ENCODE peak calls at places on chromosome 6, in six cellular contexts. V is tibial nerve; W is adrenal gland; M is HCT116; Y is colonic mucosa; Q is CD4-positive, alpha-beta T cell. C is an unnamed sample.

GRCh38 chr6:168355716-168356522 is 36.3 kb upstream of the DACT2 start:
- DNase-seq in V (peak), W (peak), M (peak), Y (peak), Q (no peak), C (peak)

GRCh38 chr6:70282906-70283461 is 19.9 kb downstream of the COL9A1 start:
- DNase-seq in V (no peak), W (no peak), M (no peak), Y (no peak), Q (no peak), C (no peak)

GRCh38 chr6:155595264-155595663 is 139.6 kb upstream of the NOX3 start:
- DNase-seq in V (no peak), W (no peak), M (no peak), Y (no peak), Q (no peak), C (no peak)

GRCh38 chr6:156953125-156953477 is 175.9 kb downstream of the ARID1B start:
- DNase-seq in V (no peak), W (no peak), M (no peak), Y (no peak), Q (no peak), C (peak)

GRCh38 chr6:42402184-42402583 is 49.5 kb downstream of the TRERF1 start:
- DNase-seq in V (no peak), W (no peak), M (peak), Y (no peak), Q (no peak), C (peak)

GRCh38 chr6:136309171-136309570 is 19.5 kb upstream of the BCLAF1 start:
- DNase-seq in V (no peak), W (no peak), M (no peak), Y (no peak), Q (no peak), C (no peak)

GRCh38 chr6:137570307-137570832 is 76.2 kb upstream of the OLIG3 start:
- DNase-seq in V (no peak), W (no peak), M (no peak), Y (no peak), Q (no peak), C (no peak)

GRCh38 chr6:166637806-166638458 is 10.9 kb upstream of the RPS6KA2 start:
- DNase-seq in V (no peak), W (no peak), M (no peak), Y (no peak), Q (no peak), C (no peak)

GRCh38 chr6:120711255-120711654 is 623.0 kb downstream of the TBC1D32 start:
- DNase-seq in V (no peak), W (no peak), M (no peak), Y (no peak), Q (no peak), C (no peak)

GRCh38 chr6:96116674-96117073 is 100.9 kb downstream of the FUT9 start:
- DNase-seq in V (no peak), W (no peak), M (no peak), Y (no peak), Q (no peak), C (peak)

GRCh38 chr6:137949686-137950390 is 82.8 kb downstream of the TNFAIP3 start:
- DNase-seq in V (no peak), W (no peak), M (no peak), Y (no peak), Q (no peak), C (no peak)

GRCh38 chr6:5213851-5214507 is 46.8 kb downstream of the LYRM4 start:
- DNase-seq in V (no peak), W (peak), M (no peak), Y (no peak), Q (no peak), C (peak)

GRCh38 chr6:41682056-41682477 is 43.8 kb downstream of the MDFI start:
- DNase-seq in V (peak), W (peak), M (peak), Y (peak), Q (peak), C (peak)

GRCh38 chr6:305371-306206 is 13.3 kb downstream of the DUSP22 start:
- DNase-seq in V (no peak), W (no peak), M (no peak), Y (no peak), Q (no peak), C (no peak)

GRCh38 chr6:150857906-150858365 is 7.6 kb upstream of the MTHFD1L start:
- DNase-seq in V (no peak), W (no peak), M (no peak), Y (no peak), Q (no peak), C (no peak)
- TF ChIP-seq CTCF in V (no peak), W (no peak), M (no peak), Y (no peak), Q (no peak), C (no peak)

GRCh38 chr6:152272486-152272885 is 364.7 kb downstream of the SYNE1 start:
- DNase-seq in V (no peak), W (no peak), M (no peak), Y (no peak), Q (no peak), C (no peak)

GRCh38 chr6:152267967-152268845 is 369.0 kb downstream of the SYNE1 start:
- DNase-seq in V (peak), W (peak), M (no peak), Y (no peak), Q (no peak), C (peak)

GRCh38 chr6:152271681-152272464 is 365.3 kb downstream of the SYNE1 start:
- DNase-seq in V (no peak), W (peak), M (no peak), Y (no peak), Q (no peak), C (no peak)

GRCh38 chr6:152268846-152269442 is 368.2 kb downstream of the SYNE1 start:
- DNase-seq in V (no peak), W (no peak), M (no peak), Y (no peak), Q (no peak), C (no peak)

DNA sequence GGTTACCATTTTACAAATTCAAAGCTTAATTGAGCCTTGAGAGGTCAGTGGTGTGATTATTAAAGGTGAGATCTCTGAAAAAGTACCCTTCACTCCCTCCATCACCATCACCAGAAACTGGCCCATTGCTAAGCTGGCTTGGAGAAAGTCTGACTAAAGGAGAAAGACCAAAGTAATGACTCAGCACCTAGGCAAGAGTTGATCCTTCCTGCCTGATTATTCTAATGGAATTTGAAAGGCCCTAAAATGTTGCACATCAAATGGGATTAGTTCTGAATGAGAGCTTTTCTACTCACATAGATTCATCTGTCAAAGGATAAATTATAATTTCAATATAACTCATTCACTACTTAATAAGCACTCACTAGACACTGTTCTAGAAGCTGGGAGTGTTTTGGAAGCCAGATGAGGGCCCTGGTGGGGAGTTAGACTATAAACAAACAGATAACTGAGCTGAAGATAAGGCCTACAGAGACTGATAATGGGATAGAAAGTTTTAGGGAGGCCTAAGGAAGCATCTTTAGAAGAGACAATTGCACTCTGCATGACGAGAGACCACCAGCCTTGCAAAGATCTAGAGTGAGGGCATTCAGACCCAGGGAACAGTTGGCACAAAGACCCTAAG is 366.7 kb downstream of the SYNE1 start:
- DNase-seq in V (no peak), W (no peak), M (no peak), Y (no peak), Q (no peak), C (peak)
- H3K27ac ChIP-seq in V (no peak), W (peak), M (no peak), Y (no peak), Q (no peak), C (no peak)

DNA sequence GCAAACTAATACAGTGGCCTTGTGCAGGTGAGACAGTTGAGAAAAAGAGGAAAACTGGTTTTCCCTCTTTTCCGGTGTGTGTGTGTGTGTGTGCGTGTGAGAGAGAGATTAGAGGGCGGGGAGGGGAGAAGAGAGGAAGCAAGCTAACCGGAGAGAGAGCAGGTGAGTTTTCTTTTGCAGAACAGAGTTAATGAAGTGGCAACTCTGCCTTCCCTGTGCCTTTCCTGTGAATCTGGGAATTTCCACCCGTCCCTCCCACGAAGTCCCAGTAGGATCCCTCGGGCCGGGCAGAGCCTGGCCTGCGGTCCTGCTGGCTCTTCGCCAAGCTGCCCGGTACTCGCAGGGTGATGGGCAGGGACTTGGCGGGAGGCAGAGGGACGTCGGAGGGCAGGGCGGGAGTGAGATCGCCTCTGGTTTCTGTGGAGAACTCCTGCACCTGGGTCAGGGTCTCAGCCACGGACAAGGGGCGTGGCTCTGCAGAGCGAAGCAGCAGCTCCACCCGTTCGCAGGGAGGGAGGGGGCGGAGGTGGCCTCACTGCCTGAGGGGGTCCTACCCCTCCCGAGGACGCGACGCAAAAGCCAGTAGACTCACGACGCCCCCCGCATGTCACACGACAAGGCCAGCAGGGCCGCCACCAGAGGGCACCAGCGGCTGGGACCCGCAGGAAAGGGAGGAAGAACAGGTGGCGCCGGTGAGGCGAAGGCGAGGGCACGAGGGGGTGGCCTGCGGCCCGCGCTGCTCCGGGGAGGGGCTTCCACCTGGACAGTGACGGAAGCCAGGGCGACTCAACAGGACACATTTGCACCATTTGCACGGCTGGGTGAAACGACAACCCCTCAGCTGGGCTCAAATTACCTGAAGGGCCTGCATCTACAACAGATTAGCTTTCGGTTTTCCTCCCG is 51.2 kb upstream of the RNF182 start:
- DNase-seq in V (peak), W (peak), M (peak), Y (peak), Q (peak), C (peak)
- TF ChIP-seq CTCF in V (peak), W (peak), M (peak), Y (peak), Q (peak), C (peak)

GRCh38 chr6:30554404-30554803 is 1.9 kb downstream of the GNL1 start:
- DNase-seq in V (no peak), W (no peak), M (no peak), Y (no peak), Q (no peak), C (no peak)
- H3K27ac ChIP-seq in V (no peak), W (no peak), M (peak), Y (no peak), Q (no peak), C (no peak)

DNA sequence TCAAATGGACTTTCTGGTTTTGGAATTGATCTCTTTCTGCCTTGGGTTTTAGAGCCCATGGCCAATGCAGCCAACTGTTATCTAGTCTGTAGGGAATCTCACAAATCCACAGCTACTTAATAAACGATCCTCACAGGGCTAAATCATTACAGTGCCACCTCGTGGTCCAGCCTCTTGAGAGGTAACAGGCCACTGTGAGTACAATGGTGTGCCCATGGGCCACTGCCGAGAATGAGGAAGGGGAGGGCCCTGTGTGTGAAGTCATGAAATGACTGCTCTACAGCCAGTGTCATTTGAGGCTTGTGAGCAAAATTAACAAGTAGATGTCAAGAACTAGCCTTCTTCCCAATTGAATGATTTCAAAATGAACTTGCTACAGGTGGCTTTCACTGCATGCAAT is 54.3 kb upstream of the GMPR start:
- DNase-seq in V (no peak), W (peak), M (peak), Y (peak), Q (no peak), C (peak)
- TF ChIP-seq CTCF in V (peak), W (no peak), M (peak), Y (no peak), Q (no peak), C (peak)

GRCh38 chr6:151387581-151387980 is 3.8 kb downstream of the ZBTB2 start:
- DNase-seq in V (no peak), W (no peak), M (no peak), Y (no peak), Q (no peak), C (peak)
- H3K27ac ChIP-seq in V (no peak), W (no peak), M (no peak), Y (no peak), Q (peak), C (no peak)

GRCh38 chr6:56922645-56923044 is 32.3 kb upstream of the BEND6 start:
- DNase-seq in V (no peak), W (no peak), M (no peak), Y (no peak), Q (no peak), C (no peak)
- TF ChIP-seq CTCF in V (no peak), W (no peak), M (no peak), Y (no peak), Q (no peak), C (no peak)

GRCh38 chr6:150196942-150197745 is 54.3 kb downstream of the PPP1R14C start:
- DNase-seq in V (no peak), W (no peak), M (no peak), Y (peak), Q (no peak), C (no peak)
- H3K27ac ChIP-seq in V (no peak), W (no peak), M (no peak), Y (peak), Q (no peak), C (peak)

DNA sequence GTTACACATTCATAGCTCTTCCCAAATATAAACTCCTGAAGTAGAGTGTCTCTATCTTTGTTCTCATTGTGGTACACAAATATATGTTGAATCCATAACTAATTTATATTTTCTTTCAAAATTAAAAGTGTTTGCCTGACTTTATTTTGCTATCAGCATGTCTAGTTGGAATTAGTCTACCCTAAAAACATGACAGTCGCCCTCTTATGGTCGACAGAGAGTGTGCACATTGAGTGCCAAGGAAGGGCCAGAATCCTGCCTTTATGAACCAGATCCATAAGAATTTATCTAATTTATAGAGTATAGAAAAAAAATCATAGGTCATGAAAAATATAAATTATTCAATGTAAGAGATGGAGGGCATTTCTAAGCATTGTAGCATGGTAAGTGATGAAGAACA is 12.3 kb upstream of the DEFB112 start:
- DNase-seq in V (no peak), W (no peak), M (peak), Y (no peak), Q (no peak), C (no peak)
- TF ChIP-seq CTCF in V (no peak), W (no peak), M (peak), Y (no peak), Q (no peak), C (no peak)